ENCODE peak calls at places on chromosomes 1 and 21, in five cellular contexts. One of them, this sample, is unnamed.

GRCh38 chr1:44138239-44138638 is 3.2 kb downstream of the KLF18 start:
- DNase-seq in AG10803: no peak
- DNase-seq in adrenal gland: no peak
- DNase-seq in GM23338: no peak
- DNase-seq in fibroblast of the conjunctiva: no peak
- DNase-seq in this sample: no peak

GRCh38 chr1:90955769-90956168 is 66.1 kb downstream of the ZNF644 start:
- DNase-seq in GM23338: no peak
- DNase-seq in fibroblast of the conjunctiva: no peak
- DNase-seq in adrenal gland: no peak
- DNase-seq in AG10803: no peak
- DNase-seq in this sample: no peak

GRCh38 chr1:234666761-234667160 is 56.8 kb upstream of the IRF2BP2 start:
- DNase-seq in fibroblast of the conjunctiva: no peak
- DNase-seq in GM23338: no peak
- DNase-seq in AG10803: no peak
- DNase-seq in adrenal gland: no peak
- DNase-seq in this sample: no peak

GRCh38 chr1:1123581-1124507 is 8.0 kb upstream of the C1orf159 start:
- DNase-seq in AG10803: peak
- DNase-seq in adrenal gland: no peak
- DNase-seq in fibroblast of the conjunctiva: no peak
- DNase-seq in GM23338: no peak
- DNase-seq in this sample: no peak

GRCh38 chr1:29800120-29800519 is 563.8 kb downstream of the PTPRU start:
- DNase-seq in fibroblast of the conjunctiva: no peak
- DNase-seq in adrenal gland: no peak
- DNase-seq in AG10803: no peak
- DNase-seq in GM23338: no peak
- DNase-seq in this sample: no peak

GRCh38 chr1:9767964-9768668 is 55.6 kb downstream of the CLSTN1 start:
- DNase-seq in GM23338: peak
- DNase-seq in adrenal gland: no peak
- DNase-seq in fibroblast of the conjunctiva: no peak
- DNase-seq in AG10803: no peak
- DNase-seq in this sample: no peak

GRCh38 chr1:179547021-179547535 is 28.7 kb downstream of the NPHS2 start:
- DNase-seq in fibroblast of the conjunctiva: no peak
- DNase-seq in GM23338: no peak
- DNase-seq in adrenal gland: no peak
- DNase-seq in AG10803: no peak
- DNase-seq in this sample: no peak

GRCh38 chr1:181366910-181367309 is 116.4 kb upstream of the CACNA1E start:
- DNase-seq in GM23338: no peak
- DNase-seq in AG10803: no peak
- DNase-seq in adrenal gland: no peak
- DNase-seq in fibroblast of the conjunctiva: no peak
- DNase-seq in this sample: no peak

GRCh38 chr21:26637346-26637745 is 64.3 kb upstream of the CYYR1 start:
- DNase-seq in AG10803: peak
- DNase-seq in GM23338: no peak
- DNase-seq in fibroblast of the conjunctiva: no peak
- DNase-seq in adrenal gland: no peak
- DNase-seq in this sample: no peak

GRCh38 chr1:117794073-117794472 is 135.3 kb downstream of the GDAP2 start:
- DNase-seq in GM23338: no peak
- DNase-seq in AG10803: peak
- DNase-seq in adrenal gland: no peak
- DNase-seq in fibroblast of the conjunctiva: no peak
- DNase-seq in this sample: no peak